ENCODE peak calls at places on chromosomes 4 and X, in eight cellular contexts. One of them, this sample, is unnamed.

GRCh38 chr4:153267013-153267412 is 62.8 kb downstream of the TRIM2 start:
- ATAC-seq in left lung: peak; percentile 86
- ATAC-seq in activated naive CD8-positive, alpha-beta T cell treated with anti-CD3 and anti-CD28 coated beads, Interleukin-2, amount 50 U/mL, for 24 hours: no peak
- ATAC-seq in HepG2: no peak
- ATAC-seq in activated CD8-positive, alpha-beta T cell treated with anti-CD3 and anti-CD28 coated beads, Interleukin-2, amount 10 ng/mL, durations not matched to agents 7 days and 5 days: no peak
- ATAC-seq in right cardiac atrium: peak; percentile 49
- ATAC-seq in right lobe of liver: peak; percentile 71
- ATAC-seq in upper lobe of right lung: no peak
- ATAC-seq in this sample: no peak

GRCh38 chr4:114658179-114658578 is 59.6 kb downstream of the UGT8 start:
- ATAC-seq in right lobe of liver: no peak
- ATAC-seq in upper lobe of right lung: no peak
- ATAC-seq in activated naive CD8-positive, alpha-beta T cell treated with anti-CD3 and anti-CD28 coated beads, Interleukin-2, amount 50 U/mL, for 24 hours: no peak
- ATAC-seq in left lung: no peak
- ATAC-seq in activated CD8-positive, alpha-beta T cell treated with anti-CD3 and anti-CD28 coated beads, Interleukin-2, amount 10 ng/mL, durations not matched to agents 7 days and 5 days: no peak
- ATAC-seq in right cardiac atrium: no peak
- ATAC-seq in HepG2: no peak
- ATAC-seq in this sample: no peak

GRCh38 chr4:148831945-148832344 is 389.7 kb upstream of the NR3C2 start:
- ATAC-seq in activated CD8-positive, alpha-beta T cell treated with anti-CD3 and anti-CD28 coated beads, Interleukin-2, amount 10 ng/mL, durations not matched to agents 7 days and 5 days: no peak
- ATAC-seq in activated naive CD8-positive, alpha-beta T cell treated with anti-CD3 and anti-CD28 coated beads, Interleukin-2, amount 50 U/mL, for 24 hours: no peak
- ATAC-seq in right cardiac atrium: no peak
- ATAC-seq in right lobe of liver: no peak
- ATAC-seq in left lung: peak; percentile 31
- ATAC-seq in HepG2: no peak
- ATAC-seq in upper lobe of right lung: peak; percentile 13
- ATAC-seq in this sample: no peak

GRCh38 chr4:174212061-174212460 is 71.4 kb downstream of the FBXO8 start:
- ATAC-seq in activated CD8-positive, alpha-beta T cell treated with anti-CD3 and anti-CD28 coated beads, Interleukin-2, amount 10 ng/mL, durations not matched to agents 7 days and 5 days: no peak
- ATAC-seq in left lung: no peak
- ATAC-seq in right cardiac atrium: no peak
- ATAC-seq in HepG2: no peak
- ATAC-seq in activated naive CD8-positive, alpha-beta T cell treated with anti-CD3 and anti-CD28 coated beads, Interleukin-2, amount 50 U/mL, for 24 hours: no peak
- ATAC-seq in upper lobe of right lung: no peak
- ATAC-seq in right lobe of liver: no peak
- ATAC-seq in this sample: no peak

GRCh38 chr4:24889991-24890390 is 22.9 kb downstream of the CCDC149 start:
- ATAC-seq in HepG2: no peak
- ATAC-seq in activated CD8-positive, alpha-beta T cell treated with anti-CD3 and anti-CD28 coated beads, Interleukin-2, amount 10 ng/mL, durations not matched to agents 7 days and 5 days: no peak
- ATAC-seq in left lung: no peak
- ATAC-seq in upper lobe of right lung: no peak
- ATAC-seq in activated naive CD8-positive, alpha-beta T cell treated with anti-CD3 and anti-CD28 coated beads, Interleukin-2, amount 50 U/mL, for 24 hours: no peak
- ATAC-seq in right cardiac atrium: no peak
- ATAC-seq in right lobe of liver: no peak
- ATAC-seq in this sample: no peak

GRCh38 chrX:112058766-112059165 is 23.8 kb downstream of the TRPC5 start:
- ATAC-seq in right cardiac atrium: no peak
- ATAC-seq in activated naive CD8-positive, alpha-beta T cell treated with anti-CD3 and anti-CD28 coated beads, Interleukin-2, amount 50 U/mL, for 24 hours: no peak
- ATAC-seq in upper lobe of right lung: no peak
- ATAC-seq in left lung: no peak
- ATAC-seq in right lobe of liver: no peak
- ATAC-seq in activated CD8-positive, alpha-beta T cell treated with anti-CD3 and anti-CD28 coated beads, Interleukin-2, amount 10 ng/mL, durations not matched to agents 7 days and 5 days: no peak
- ATAC-seq in HepG2: no peak
- ATAC-seq in this sample: no peak

GRCh38 chr4:74267998-74268606 is 40.2 kb upstream of the EPGN start:
- ATAC-seq in left lung: peak; percentile 49
- ATAC-seq in activated naive CD8-positive, alpha-beta T cell treated with anti-CD3 and anti-CD28 coated beads, Interleukin-2, amount 50 U/mL, for 24 hours: no peak
- ATAC-seq in HepG2: no peak
- ATAC-seq in right cardiac atrium: no peak
- ATAC-seq in right lobe of liver: no peak
- ATAC-seq in activated CD8-positive, alpha-beta T cell treated with anti-CD3 and anti-CD28 coated beads, Interleukin-2, amount 10 ng/mL, durations not matched to agents 7 days and 5 days: no peak
- ATAC-seq in upper lobe of right lung: no peak
- ATAC-seq in this sample: no peak

GRCh38 chr4:89640620-89641366 is 196.2 kb downstream of the SNCA start:
- ATAC-seq in left lung: peak; percentile 72
- ATAC-seq in upper lobe of right lung: peak; percentile 58
- ATAC-seq in activated naive CD8-positive, alpha-beta T cell treated with anti-CD3 and anti-CD28 coated beads, Interleukin-2, amount 50 U/mL, for 24 hours: no peak
- ATAC-seq in activated CD8-positive, alpha-beta T cell treated with anti-CD3 and anti-CD28 coated beads, Interleukin-2, amount 10 ng/mL, durations not matched to agents 7 days and 5 days: no peak
- ATAC-seq in HepG2: peak; percentile 99
- ATAC-seq in right cardiac atrium: peak; percentile 68
- ATAC-seq in right lobe of liver: peak; percentile 100
- ATAC-seq in this sample: no peak

GRCh38 chr4:100816646-100817045 is 298.8 kb upstream of the EMCN start:
- ATAC-seq in HepG2: no peak
- ATAC-seq in activated naive CD8-positive, alpha-beta T cell treated with anti-CD3 and anti-CD28 coated beads, Interleukin-2, amount 50 U/mL, for 24 hours: no peak
- ATAC-seq in right lobe of liver: no peak
- ATAC-seq in left lung: no peak
- ATAC-seq in activated CD8-positive, alpha-beta T cell treated with anti-CD3 and anti-CD28 coated beads, Interleukin-2, amount 10 ng/mL, durations not matched to agents 7 days and 5 days: no peak
- ATAC-seq in upper lobe of right lung: no peak
- ATAC-seq in right cardiac atrium: no peak
- ATAC-seq in this sample: no peak

GRCh38 chr4:89929425-89930272 is 35.0 kb downstream of the MMRN1 start:
- ATAC-seq in right cardiac atrium: no peak
- ATAC-seq in activated CD8-positive, alpha-beta T cell treated with anti-CD3 and anti-CD28 coated beads, Interleukin-2, amount 10 ng/mL, durations not matched to agents 7 days and 5 days: peak; percentile 93
- ATAC-seq in activated naive CD8-positive, alpha-beta T cell treated with anti-CD3 and anti-CD28 coated beads, Interleukin-2, amount 50 U/mL, for 24 hours: no peak
- ATAC-seq in HepG2: no peak
- ATAC-seq in upper lobe of right lung: no peak
- ATAC-seq in left lung: no peak
- ATAC-seq in right lobe of liver: no peak
- ATAC-seq in this sample: no peak

GRCh38 chr4:89324671-89325070 is 17.1 kb upstream of the GPRIN3 start:
- ATAC-seq in activated naive CD8-positive, alpha-beta T cell treated with anti-CD3 and anti-CD28 coated beads, Interleukin-2, amount 50 U/mL, for 24 hours: peak; percentile 93
- ATAC-seq in left lung: peak; percentile 89
- ATAC-seq in HepG2: no peak
- ATAC-seq in upper lobe of right lung: peak; percentile 97
- ATAC-seq in right cardiac atrium: peak; percentile 73
- ATAC-seq in right lobe of liver: peak; percentile 59
- ATAC-seq in activated CD8-positive, alpha-beta T cell treated with anti-CD3 and anti-CD28 coated beads, Interleukin-2, amount 10 ng/mL, durations not matched to agents 7 days and 5 days: no peak
- ATAC-seq in this sample: peak; percentile 67

GRCh38 chr4:188139671-188140070 is 430 bp downstream of the TRIML1 start:
- ATAC-seq in upper lobe of right lung: no peak
- ATAC-seq in activated naive CD8-positive, alpha-beta T cell treated with anti-CD3 and anti-CD28 coated beads, Interleukin-2, amount 50 U/mL, for 24 hours: no peak
- ATAC-seq in right lobe of liver: no peak
- ATAC-seq in right cardiac atrium: no peak
- ATAC-seq in HepG2: no peak
- ATAC-seq in left lung: no peak
- ATAC-seq in activated CD8-positive, alpha-beta T cell treated with anti-CD3 and anti-CD28 coated beads, Interleukin-2, amount 10 ng/mL, durations not matched to agents 7 days and 5 days: no peak
- ATAC-seq in this sample: no peak

GRCh38 chr4:142091085-142091513 is 454.7 kb downstream of the IL15 start:
- ATAC-seq in right lobe of liver: peak; percentile 43
- ATAC-seq in upper lobe of right lung: no peak
- ATAC-seq in activated CD8-positive, alpha-beta T cell treated with anti-CD3 and anti-CD28 coated beads, Interleukin-2, amount 10 ng/mL, durations not matched to agents 7 days and 5 days: no peak
- ATAC-seq in HepG2: no peak
- ATAC-seq in left lung: peak; percentile 64
- ATAC-seq in activated naive CD8-positive, alpha-beta T cell treated with anti-CD3 and anti-CD28 coated beads, Interleukin-2, amount 50 U/mL, for 24 hours: no peak
- ATAC-seq in right cardiac atrium: peak; percentile 80
- ATAC-seq in this sample: peak; percentile 84

GRCh38 chrX:134600714-134601113 is 57.6 kb downstream of the PLAC1 start:
- ATAC-seq in activated CD8-positive, alpha-beta T cell treated with anti-CD3 and anti-CD28 coated beads, Interleukin-2, amount 10 ng/mL, durations not matched to agents 7 days and 5 days: no peak
- ATAC-seq in activated naive CD8-positive, alpha-beta T cell treated with anti-CD3 and anti-CD28 coated beads, Interleukin-2, amount 50 U/mL, for 24 hours: no peak
- ATAC-seq in left lung: no peak
- ATAC-seq in upper lobe of right lung: no peak
- ATAC-seq in HepG2: no peak
- ATAC-seq in right cardiac atrium: no peak
- ATAC-seq in right lobe of liver: no peak
- ATAC-seq in this sample: no peak

GRCh38 chr4:57065730-57066482 is 44.3 kb downstream of the IGFBP7 start:
- ATAC-seq in HepG2: peak; percentile 77
- ATAC-seq in activated naive CD8-positive, alpha-beta T cell treated with anti-CD3 and anti-CD28 coated beads, Interleukin-2, amount 50 U/mL, for 24 hours: no peak
- ATAC-seq in upper lobe of right lung: no peak
- ATAC-seq in left lung: peak; percentile 17
- ATAC-seq in right cardiac atrium: peak; percentile 27
- ATAC-seq in right lobe of liver: no peak
- ATAC-seq in activated CD8-positive, alpha-beta T cell treated with anti-CD3 and anti-CD28 coated beads, Interleukin-2, amount 10 ng/mL, durations not matched to agents 7 days and 5 days: no peak
- ATAC-seq in this sample: no peak

GRCh38 chr4:157558016-157558415 is 337.5 kb downstream of the GRIA2 start:
- ATAC-seq in activated naive CD8-positive, alpha-beta T cell treated with anti-CD3 and anti-CD28 coated beads, Interleukin-2, amount 50 U/mL, for 24 hours: no peak
- ATAC-seq in right cardiac atrium: no peak
- ATAC-seq in activated CD8-positive, alpha-beta T cell treated with anti-CD3 and anti-CD28 coated beads, Interleukin-2, amount 10 ng/mL, durations not matched to agents 7 days and 5 days: no peak
- ATAC-seq in left lung: no peak
- ATAC-seq in HepG2: no peak
- ATAC-seq in right lobe of liver: no peak
- ATAC-seq in upper lobe of right lung: no peak
- ATAC-seq in this sample: no peak

GRCh38 chr4:46124773-46125172 is 919 bp upstream of the GABRG1 start:
- ATAC-seq in left lung: no peak
- ATAC-seq in HepG2: no peak
- ATAC-seq in activated CD8-positive, alpha-beta T cell treated with anti-CD3 and anti-CD28 coated beads, Interleukin-2, amount 10 ng/mL, durations not matched to agents 7 days and 5 days: no peak
- ATAC-seq in activated naive CD8-positive, alpha-beta T cell treated with anti-CD3 and anti-CD28 coated beads, Interleukin-2, amount 50 U/mL, for 24 hours: no peak
- ATAC-seq in upper lobe of right lung: no peak
- ATAC-seq in right cardiac atrium: no peak
- ATAC-seq in right lobe of liver: no peak
- ATAC-seq in this sample: no peak

GRCh38 chr4:118712872-118713271 is 27.7 kb downstream of the METTL14 start:
- ATAC-seq in right cardiac atrium: no peak
- ATAC-seq in activated CD8-positive, alpha-beta T cell treated with anti-CD3 and anti-CD28 coated beads, Interleukin-2, amount 10 ng/mL, durations not matched to agents 7 days and 5 days: no peak
- ATAC-seq in upper lobe of right lung: no peak
- ATAC-seq in left lung: no peak
- ATAC-seq in right lobe of liver: no peak
- ATAC-seq in activated naive CD8-positive, alpha-beta T cell treated with anti-CD3 and anti-CD28 coated beads, Interleukin-2, amount 50 U/mL, for 24 hours: peak; percentile 75
- ATAC-seq in HepG2: peak; percentile 19
- ATAC-seq in this sample: no peak

GRCh38 chr4:10529891-10530786 is 72.9 kb upstream of the ZNF518B start:
- ATAC-seq in activated naive CD8-positive, alpha-beta T cell treated with anti-CD3 and anti-CD28 coated beads, Interleukin-2, amount 50 U/mL, for 24 hours: no peak
- ATAC-seq in right cardiac atrium: peak; percentile 86
- ATAC-seq in HepG2: no peak
- ATAC-seq in upper lobe of right lung: peak; percentile 50
- ATAC-seq in left lung: no peak
- ATAC-seq in activated CD8-positive, alpha-beta T cell treated with anti-CD3 and anti-CD28 coated beads, Interleukin-2, amount 10 ng/mL, durations not matched to agents 7 days and 5 days: no peak
- ATAC-seq in right lobe of liver: no peak
- ATAC-seq in this sample: peak; percentile 67

This sample was measured in gastroesophageal sphincter.